ENCODE peak calls at places on chromosomes 5 and 9, in ten cellular contexts. Z, Y, O, E, W, C, U, D, B and N are unnamed samples. For H3K4me1, the result is how much of the 10 kb centered on the place peaks cover.

GRCh38 chr9:91340395-91340794 is 21.3 kb downstream of the AUH start:
- DNase-seq in Z (no peak), O (no peak), E (no peak), Y (no peak), U (no peak), C (no peak), B (no peak), D (no peak), W (no peak), N (no peak)

GRCh38 chr5:93510626-93511420 is 70.2 kb downstream of the NR2F1-AS1 start:
- DNase-seq in B (no peak), W (no peak), U (no peak), D (no peak), E (no peak), O (no peak), C (no peak), Y (no peak), Z (no peak), N (no peak)

GRCh38 chr9:123953601-123954011 is 23.7 kb upstream of the DENND1A start:
- DNase-seq in W (no peak), D (no peak), U (no peak), Y (no peak), B (no peak), Z (peak), O (no peak), C (no peak), E (no peak), N (no peak)

GRCh38 chr9:18743421-18743820 is 269.5 kb downstream of the ADAMTSL1 start:
- DNase-seq in U (no peak), W (no peak), D (no peak), O (no peak), Y (no peak), B (no peak), C (no peak), Z (no peak), E (no peak), N (no peak)

GRCh38 chr5:53994148-53994547 is 316.2 kb downstream of the ARL15 start:
- DNase-seq in Z (peak), W (no peak), D (no peak), Y (no peak), E (no peak), C (no peak), O (no peak), U (no peak), B (no peak), N (no peak)

GRCh38 chr5:107483625-107484024 is 187.1 kb downstream of the EFNA5 start:
- DNase-seq in U (no peak), B (no peak), O (no peak), D (no peak), W (no peak), Y (no peak), E (no peak), C (no peak), Z (no peak), N (no peak)

GRCh38 chr9:127506814-127507750 is 55.8 kb downstream of the LRSAM1 start:
- DNase-seq in E (no peak), O (no peak), C (no peak), W (no peak), U (no peak), Z (peak), B (no peak), Y (no peak), D (no peak), N (no peak)

GRCh38 chr9:113556877-113557593 is 93.5 kb downstream of the RGS3 start:
- DNase-seq in O (no peak), D (peak), E (no peak), Z (no peak), Y (no peak), U (no peak), W (no peak), C (peak), B (peak), N (peak)

GRCh38 chr5:39543335-39543734 is 118.6 kb upstream of the DAB2 start:
- DNase-seq in O (no peak), Z (no peak), E (no peak), C (no peak), B (peak), Y (no peak), D (no peak), U (no peak), W (no peak), N (no peak)

GRCh38 chr5:149113669-149114068 is 27.6 kb upstream of the ABLIM3 start:
- DNase-seq in U (no peak), D (no peak), B (no peak), W (no peak), O (no peak), Y (no peak), C (no peak), Z (peak), E (no peak), N (no peak)

GRCh38 chr5:177096162-177097015 is 9.7 kb downstream of the FGFR4 start:
- DNase-seq in C (no peak), Z (no peak), W (no peak), B (no peak), O (no peak), U (no peak), D (no peak), Y (no peak), E (no peak), N (no peak)

GRCh38 chr5:9658726-9659125 is 28.6 kb upstream of the TAS2R1 start:
- DNase-seq in C (no peak), O (no peak), W (no peak), Y (no peak), D (no peak), E (no peak), Z (peak), U (no peak), B (no peak), N (no peak)

GRCh38 chr5:72817076-72817476 is 615 bp downstream of the TNPO1 start:
- DNase-seq in D (no peak), W (peak), C (no peak), B (peak), U (peak), Z (peak), E (peak), O (peak), Y (no peak), N (peak)

GRCh38 chr5:144183254-144183889 is 12.7 kb downstream of the KCTD16 start:
- DNase-seq in W (no peak), U (peak), E (no peak), B (peak), Y (no peak), D (no peak), Z (peak), O (no peak), C (no peak), N (no peak)

GRCh38 chr5:149345892-149346222 is 558 bp downstream of the GRPEL2 start:
- DNase-seq in U (no peak), D (no peak), W (peak), E (no peak), C (no peak), Y (peak), O (no peak), Z (peak), B (peak), N (no peak)

GRCh38 chr5:33105521-33105941 is 335.2 kb upstream of the TARS1 start:
- DNase-seq in Z (peak), Y (no peak), O (no peak), D (no peak), B (no peak), U (no peak), W (no peak), E (no peak), C (no peak), N (no peak)

GRCh38 chr5:75672616-75673015 is 44.6 kb downstream of the POC5 start:
- DNase-seq in Z (no peak), O (no peak), U (no peak), C (no peak), W (no peak), B (no peak), D (no peak), E (no peak), Y (no peak), N (no peak)

GRCh38 chr5:69083412-69083811 is 10.4 kb upstream of the SLC30A5 start:
- DNase-seq in C (no peak), U (no peak), O (no peak), E (no peak), D (no peak), B (peak), W (no peak), Z (peak), Y (no peak), N (no peak)

GRCh38 chr5:179553875-179554274 is 3.5 kb downstream of the RUFY1 start:
- DNase-seq in Y (no peak), O (no peak), E (peak), C (peak), D (no peak), U (no peak), Z (peak), W (no peak), B (peak), N (peak)

GRCh38 chr9:115952667-115953316 is 200.8 kb upstream of the PAPPA start:
- DNase-seq in E (no peak), C (no peak), O (no peak), B (peak), U (no peak), Z (peak), W (no peak), Y (no peak), D (no peak), N (no peak)

GRCh38 chr5:124996764-124997077 is 250.3 kb upstream of the ZNF608 start:
- DNase-seq in U (no peak), Y (no peak), W (no peak), C (no peak), Z (peak), O (no peak), B (peak), E (no peak), D (no peak), N (no peak)

GRCh38 chr5:18455521-18455920 is 821.3 kb downstream of the TAF11L14 start:
- DNase-seq in W (no peak), Y (no peak), Z (no peak), D (no peak), U (no peak), B (no peak), E (no peak), C (no peak), O (no peak), N (no peak)

GRCh38 chr9:8599937-8600336 is 800.4 kb upstream of the DMAC1 start:
- DNase-seq in U (no peak), Z (no peak), O (no peak), W (no peak), D (no peak), E (no peak), C (no peak), Y (no peak), B (no peak), N (no peak)

GRCh38 chr5:55691265-55692105 is 20.6 kb downstream of the SLC38A9 start:
- DNase-seq in D (no peak), B (peak), W (no peak), Y (no peak), U (peak), E (no peak), Z (peak), C (no peak), O (no peak), N (no peak)

GRCh38 chr5:10729320-10730133 is 31.5 kb downstream of the DAP start:
- DNase-seq in W (no peak), U (no peak), Y (no peak), Z (no peak), C (no peak), O (no peak), E (no peak), B (no peak), D (no peak), N (no peak)

GRCh38 chr5:95631265-95631957 is 11.5 kb downstream of the GPR150 start:
- DNase-seq in E (no peak), B (no peak), D (no peak), O (no peak), W (no peak), C (no peak), Z (peak), U (no peak), Y (no peak), N (no peak)

GRCh38 chr9:86854898-86855523 is 92.3 kb downstream of the GAS1 start:
- DNase-seq in W (no peak), Y (no peak), D (peak), Z (peak), B (peak), O (peak), E (no peak), U (no peak), C (no peak), N (no peak)

GRCh38 chr5:58886315-58887207 is 303.7 kb downstream of the RAB3C start:
- DNase-seq in W (peak), C (peak), Z (peak), E (peak), Y (peak), O (peak), B (peak), D (peak), U (peak), N (peak)

GRCh38 chr5:94595281-94595680 is 23.1 kb downstream of the KIAA0825 start:
- DNase-seq in Z (peak), C (no peak), O (no peak), U (no peak), W (no peak), E (no peak), Y (no peak), D (no peak), B (no peak), N (no peak)

GRCh38 chr5:138054863-138055558 is 22.1 kb upstream of the FAM13B start:
- DNase-seq in O (no peak), Y (no peak), E (no peak), B (no peak), U (no peak), W (no peak), C (no peak), Z (peak), D (no peak), N (no peak)

GRCh38 chr5:116864838-116865190 is 290.2 kb upstream of the SEMA6A start:
- DNase-seq in E (no peak), W (no peak), Y (no peak), B (no peak), C (no peak), U (no peak), Z (no peak), D (no peak), O (no peak), N (no peak)
- H3K4me3 ChIP-seq in E (no peak), W (no peak), Y (no peak), B (no peak), C (no peak), U (no peak), Z (no peak), D (no peak), O (no peak), N (no peak)

DNA sequence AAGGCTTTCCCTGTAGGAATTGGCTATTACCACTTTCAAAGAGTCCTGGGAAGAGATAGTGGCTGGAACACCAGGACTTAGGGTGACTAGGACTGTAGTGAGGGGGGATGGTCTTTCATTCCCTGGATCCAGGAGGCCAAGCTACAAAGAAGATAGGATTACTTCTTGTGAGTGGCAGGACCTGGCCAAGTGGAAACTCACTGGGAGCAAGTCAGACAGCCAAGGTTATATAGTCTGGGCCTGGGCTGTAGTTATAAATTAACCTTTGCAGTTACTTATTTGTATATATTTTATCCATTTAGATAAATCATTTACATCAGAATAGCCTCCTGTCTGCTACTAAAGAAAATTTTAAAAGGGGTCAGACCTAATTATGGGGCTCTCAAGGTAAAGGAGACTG is 124.3 kb downstream of the TLR4 start:
- DNase-seq in C (no peak), Y (no peak), O (no peak), W (no peak), U (no peak), Z (no peak), E (no peak), B (no peak), D (no peak), N (no peak)
- H3K27ac ChIP-seq in C (no peak), Y (no peak), O (no peak), W (no peak), U (no peak), Z (no peak), E (no peak), B (no peak), D (no peak), N (no peak)

DNA sequence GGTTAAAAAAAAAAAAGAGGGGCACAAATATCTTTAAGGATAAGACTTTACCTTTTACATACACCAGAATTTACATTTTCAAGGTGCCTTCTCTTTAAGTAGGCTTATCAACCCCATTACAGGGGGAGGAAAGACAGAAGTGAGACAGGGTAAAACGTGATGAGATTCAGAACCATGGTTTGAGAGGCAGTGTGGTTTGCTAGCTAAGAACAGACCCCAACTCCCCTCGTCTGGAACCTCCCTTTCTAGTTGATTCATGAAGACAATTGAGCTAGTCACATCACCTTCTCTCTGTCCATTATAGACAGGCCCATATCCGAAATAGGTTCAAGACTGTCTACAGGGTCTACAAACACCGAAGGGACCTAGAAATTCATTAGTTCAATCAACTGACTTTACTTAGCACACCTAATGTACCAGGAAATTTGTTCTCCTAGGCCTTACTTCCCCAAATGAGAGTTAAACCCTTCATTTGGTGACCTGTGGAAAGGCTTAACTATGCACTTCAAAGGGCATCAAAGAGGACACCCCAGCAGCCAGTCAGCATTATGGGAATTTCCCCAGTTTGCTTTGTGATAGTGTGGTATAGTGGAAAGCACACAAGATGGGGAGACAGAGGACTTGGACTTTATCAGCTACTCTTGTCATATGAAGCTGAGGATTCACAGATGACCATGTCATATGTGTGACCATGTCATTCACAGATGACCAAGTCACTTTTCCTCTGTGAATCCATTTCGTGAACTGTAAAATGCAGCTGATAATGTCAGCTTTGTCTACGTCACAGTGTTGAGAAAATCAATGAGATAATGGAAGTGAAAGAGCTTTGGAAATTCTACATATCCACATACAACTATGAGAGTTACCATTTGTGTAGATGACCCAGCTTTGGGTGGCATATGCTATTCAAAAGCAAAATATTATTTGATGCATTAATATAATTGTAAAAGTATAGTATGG is 40.2 kb upstream of the CYFIP2 start:
- DNase-seq in O (no peak), W (no peak), C (no peak), Y (peak), U (no peak), E (no peak), B (no peak), D (no peak), Z (no peak), N (no peak)
- H3K4me1 ChIP-seq in O (under half), W (under half), C (under half), Y (half or more), U (under half), E (under half), B (under half), D (under half), Z (under half), N (under half)

GRCh38 chr9:135850737-135851136 is 56.6 kb downstream of the CAMSAP1 start:
- DNase-seq in Y (no peak), U (no peak), E (no peak), D (no peak), B (no peak), W (no peak), Z (peak), O (no peak), C (no peak), N (no peak)
- H3K4me3 ChIP-seq in Y (no peak), U (no peak), E (no peak), D (no peak), B (no peak), W (no peak), Z (no peak), O (no peak), C (no peak), N (no peak)

GRCh38 chr9:135220601-135221575 is 133.4 kb downstream of the OLFM1 start:
- DNase-seq in O (no peak), Y (no peak), D (no peak), U (no peak), Z (no peak), E (no peak), W (no peak), B (no peak), C (peak), N (peak)

GRCh38 chr9:135223831-135224230 is 136.4 kb downstream of the OLFM1 start:
- DNase-seq in W (no peak), Z (no peak), O (no peak), B (no peak), E (no peak), Y (no peak), U (no peak), C (no peak), D (no peak), N (peak)

GRCh38 chr9:135221576-135221950 is 134.1 kb downstream of the OLFM1 start:
- DNase-seq in O (no peak), Y (no peak), C (no peak), E (no peak), B (no peak), U (no peak), Z (no peak), W (no peak), D (no peak), N (no peak)

GRCh38 chr9:135222991-135223760 is 135.7 kb downstream of the OLFM1 start:
- DNase-seq in C (peak), U (no peak), Z (no peak), W (no peak), E (no peak), O (no peak), B (no peak), Y (no peak), D (no peak), N (peak)

GRCh38 chr9:135221951-135222631 is 134.6 kb downstream of the OLFM1 start:
- DNase-seq in Z (no peak), W (no peak), E (no peak), D (no peak), C (peak), B (no peak), U (no peak), Y (no peak), O (no peak), N (peak)
- H3K27ac ChIP-seq in Z (no peak), W (no peak), E (no peak), D (no peak), C (no peak), B (no peak), U (no peak), Y (no peak), O (no peak), N (no peak)

GRCh38 chr5:67009028-67009427 is 187.6 kb downstream of the CD180 start:
- DNase-seq in E (no peak), U (no peak), B (no peak), D (no peak), C (no peak), Z (no peak), W (no peak), Y (no peak), O (no peak), N (no peak)
- H3K4me1 ChIP-seq in E (under half), U (under half), B (under half), D (under half), C (under half), Z (half or more), W (half or more), Y (under half), O (under half), N (under half)

DNA sequence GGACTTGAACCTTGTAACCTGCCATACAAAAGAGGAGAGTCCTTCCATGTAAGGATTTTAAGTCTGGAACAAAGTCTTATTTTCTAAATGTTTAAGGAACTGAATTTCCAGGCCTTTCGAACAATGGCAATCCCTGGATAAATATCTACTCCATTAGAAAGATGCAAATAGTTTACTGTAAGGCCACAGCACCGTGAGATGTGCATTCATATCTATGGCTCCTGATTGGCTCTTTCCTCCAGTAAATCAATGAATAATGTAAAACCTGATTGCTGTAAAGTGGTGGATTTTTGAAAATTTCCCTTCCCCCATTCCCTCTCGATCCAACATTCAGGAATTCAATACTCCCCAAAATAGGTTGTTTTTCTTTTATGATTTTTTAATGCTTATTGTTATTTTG is 211.6 kb downstream of the MEF2C start:
- DNase-seq in E (no peak), Z (no peak), D (no peak), Y (no peak), C (no peak), O (no peak), W (no peak), U (no peak), B (no peak), N (no peak)
- H3K4me3 ChIP-seq in E (no peak), Z (no peak), D (no peak), Y (no peak), C (no peak), O (no peak), W (no peak), U (no peak), B (no peak), N (no peak)

DNA sequence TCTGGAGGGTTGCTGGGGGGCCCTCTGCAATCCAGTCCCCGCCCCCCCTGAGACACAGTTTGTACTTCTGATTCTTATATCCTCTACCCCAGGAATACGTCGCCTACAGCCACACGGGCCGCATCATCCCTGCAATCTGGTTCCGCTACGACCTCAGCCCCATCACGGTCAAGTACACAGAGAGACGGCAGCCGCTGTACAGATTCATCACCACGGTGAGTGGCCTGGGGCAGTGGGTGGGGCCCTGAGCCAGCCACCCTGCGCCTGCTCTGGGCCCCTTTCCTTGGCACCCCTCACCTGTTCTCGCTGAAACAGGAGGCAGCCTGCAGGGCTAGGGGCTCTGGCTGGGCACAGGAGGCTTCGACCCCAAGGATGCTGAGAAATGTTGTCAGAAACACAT is 24.1 kb upstream of the RPL26L1 start:
- DNase-seq in E (no peak), C (no peak), B (no peak), Y (no peak), W (no peak), Z (no peak), D (no peak), U (no peak), O (no peak), N (no peak)
- H3K27ac ChIP-seq in E (no peak), C (no peak), B (peak), Y (no peak), W (no peak), Z (no peak), D (no peak), U (no peak), O (no peak), N (no peak)